ENCODE peak calls at places on chromosomes 4 and X, in ten cellular contexts. P is HTR-8/SVneo, W is lung, U is astrocyte of the spinal cord, A is cardiac fibroblast, L is mesenchymal stem cell, M is cerebellar nuclear complex, S is astrocyte of the cerebellum, Q is skeletal muscle cell, N is T-helper 2 cell. O is an unnamed sample.

GRCh38 chrX:130393451-130394074 is 8.1 kb upstream of the GPR119 start:
- DNase-seq in P (peak), W (peak), U (peak), A (peak), L (peak), M (no peak), S (peak), Q (no peak), N (no peak), O (peak)

GRCh38 chr4:87521757-87522374 is 7.3 kb downstream of the SPARCL1 start:
- DNase-seq in P (no peak), W (no peak), U (peak), A (peak), L (peak), M (no peak), S (peak), Q (peak), N (no peak), O (no peak)

GRCh38 chrX:109345866-109346265 is 136.0 kb downstream of the GUCY2F start:
- DNase-seq in P (no peak), W (no peak), U (peak), A (no peak), L (peak), M (no peak), S (no peak), Q (no peak), N (no peak), O (no peak)

GRCh38 chrX:115362334-115363095 is 73.0 kb downstream of the LUZP4 start:
- DNase-seq in P (no peak), W (no peak), U (peak), A (no peak), L (peak), M (no peak), S (peak), Q (no peak), N (no peak), O (no peak)

GRCh38 chr4:153731239-153731638 is 28.6 kb downstream of the RNF175 start:
- DNase-seq in P (peak), W (no peak), U (peak), A (peak), L (peak), M (no peak), S (peak), Q (peak), N (no peak), O (no peak)

GRCh38 chr4:57374866-57375595 is 264.8 kb upstream of the IGFBP7 start:
- DNase-seq in P (no peak), W (no peak), U (no peak), A (no peak), L (no peak), M (no peak), S (peak), Q (peak), N (no peak), O (no peak)

GRCh38 chr4:159639924-159640323 is 537.0 kb downstream of the RAPGEF2 start:
- DNase-seq in P (no peak), W (no peak), U (peak), A (no peak), L (no peak), M (no peak), S (peak), Q (no peak), N (no peak), O (no peak)

GRCh38 chrX:149825424-149825823 is 43.7 kb downstream of the MAGEA9 start:
- DNase-seq in P (no peak), W (no peak), U (no peak), A (peak), L (peak), M (no peak), S (no peak), Q (no peak), N (no peak), O (no peak)

GRCh38 chr4:97279410-97279809 is 863.9 kb downstream of the STPG2 start:
- DNase-seq in P (no peak), W (no peak), U (no peak), A (no peak), L (no peak), M (no peak), S (no peak), Q (no peak), N (no peak), O (no peak)

GRCh38 chrX:10015711-10016515 is 48.8 kb downstream of the CLDN34 start:
- DNase-seq in P (no peak), W (no peak), U (no peak), A (no peak), L (peak), M (no peak), S (no peak), Q (no peak), N (peak), O (peak)

GRCh38 chrX:107684956-107685385 is 56.7 kb downstream of the PRPS1 start:
- DNase-seq in P (no peak), W (peak), U (peak), A (peak), L (peak), M (no peak), S (no peak), Q (peak), N (no peak), O (peak)

GRCh38 chrX:77453190-77453589 is 6.0 kb downstream of the FGF16 start:
- DNase-seq in P (no peak), W (no peak), U (no peak), A (no peak), L (no peak), M (no peak), S (no peak), Q (no peak), N (no peak), O (no peak)

GRCh38 chrX:92247076-92247475 is 467.9 kb downstream of the PCDH11X start:
- DNase-seq in P (no peak), W (no peak), U (peak), A (peak), L (peak), M (no peak), S (peak), Q (no peak), N (no peak), O (no peak)

GRCh38 chr4:111066887-111067286 is 444.0 kb upstream of the PITX2 start:
- DNase-seq in P (no peak), W (no peak), U (peak), A (peak), L (peak), M (no peak), S (no peak), Q (peak), N (no peak), O (no peak)

GRCh38 chr4:48687313-48687712 is 92.8 kb downstream of the FRYL start:
- DNase-seq in P (no peak), W (no peak), U (no peak), A (no peak), L (no peak), M (no peak), S (no peak), Q (no peak), N (no peak), O (no peak)

GRCh38 chr4:169128902-169129301 is 118.8 kb upstream of the CBR4 start:
- DNase-seq in P (no peak), W (no peak), U (no peak), A (no peak), L (no peak), M (no peak), S (no peak), Q (peak), N (no peak), O (no peak)

GRCh38 chr4:121256346-121256745 is 92.2 kb upstream of the TNIP3 start:
- DNase-seq in P (peak), W (no peak), U (peak), A (peak), L (peak), M (no peak), S (peak), Q (peak), N (peak), O (no peak)

GRCh38 chr4:57926311-57926710 is 816.1 kb upstream of the IGFBP7 start:
- DNase-seq in P (no peak), W (no peak), U (no peak), A (no peak), L (no peak), M (no peak), S (no peak), Q (no peak), N (no peak), O (no peak)

GRCh38 chrX:103170216-103170615 is 44.7 kb upstream of the BEX4 start:
- DNase-seq in P (no peak), W (no peak), U (peak), A (peak), L (no peak), M (no peak), S (no peak), Q (no peak), N (no peak), O (no peak)

GRCh38 chrX:110280954-110281353 is 36.9 kb downstream of the AMMECR1 start:
- DNase-seq in P (no peak), W (no peak), U (peak), A (peak), L (no peak), M (no peak), S (peak), Q (peak), N (no peak), O (no peak)

GRCh38 chr4:147655639-147656038 is 28.3 kb downstream of the PRMT9 start:
- DNase-seq in P (no peak), W (no peak), U (no peak), A (no peak), L (no peak), M (no peak), S (no peak), Q (no peak), N (no peak), O (no peak)

GRCh38 chr4:2061208-2062131 is 2.3 kb downstream of the NAT8L start:
- DNase-seq in P (no peak), W (no peak), U (no peak), A (no peak), L (no peak), M (no peak), S (no peak), Q (no peak), N (no peak), O (no peak)

O was measured in right cardiac atrium.